ENCODE peak calls at places on chromosomes 6 and 20, in nine cellular contexts. M is SK-N-SH, V is hepatocyte, K is neural progenitor cell, L is HCT116, A is GM23248, R is OCI-LY7, N is GM23338, J is MM.1S. Q is an unnamed sample.

GRCh38 chr20:19992996-19993908 is 23.9 kb upstream of the NAA20 start:
- DNase-seq in A (peak; percentile 90), K (no peak), L (peak; percentile 67), V (peak; percentile 84), J (no peak), R (no peak), M (peak; percentile 51), N (peak; percentile 30), Q (peak; percentile 91)

GRCh38 chr6:42338573-42339218 is 113.0 kb downstream of the TRERF1 start:
- DNase-seq in M (no peak), A (peak; percentile 97), L (peak; percentile 83), V (peak; percentile 30), K (no peak), R (no peak), J (no peak), N (no peak), Q (peak; percentile 98)

GRCh38 chr6:143765422-143766184 is 77.5 kb upstream of the LTV1 start:
- DNase-seq in K (no peak), R (no peak), M (no peak), J (no peak), V (no peak), N (no peak), A (no peak), L (no peak), Q (no peak)

GRCh38 chr6:56708810-56709597 is 66.3 kb upstream of the DST start:
- DNase-seq in M (peak; percentile 39), A (peak; percentile 86), K (peak; percentile 62), R (peak; percentile 54), N (peak; percentile 81), L (peak; percentile 66), J (peak; percentile 72), V (peak; percentile 78), Q (peak; percentile 85)

GRCh38 chr6:145267076-145267867 is 468.0 kb downstream of the EPM2A start:
- DNase-seq in K (no peak), R (no peak), M (no peak), V (peak; percentile 47), J (no peak), L (no peak), A (no peak), N (peak; percentile 7), Q (peak; percentile 60)

GRCh38 chr20:5008743-5009142 is 7.4 kb upstream of the SLC23A2 start:
- DNase-seq in N (no peak), J (no peak), L (no peak), A (peak; percentile 3), K (no peak), V (no peak), R (no peak), M (no peak), Q (peak; percentile 68)

GRCh38 chr6:50007821-50008220 is 14.0 kb downstream of the DEFB110 start:
- DNase-seq in J (no peak), K (no peak), L (no peak), A (peak; percentile 36), R (no peak), N (no peak), M (no peak), V (no peak), Q (peak; percentile 75)

GRCh38 chr6:136039185-136039584 is 187.7 kb downstream of the PDE7B start:
- DNase-seq in R (no peak), J (no peak), V (no peak), A (peak; percentile 16), L (no peak), N (no peak), K (no peak), M (no peak), Q (no peak)

GRCh38 chr6:16239090-16239797 is 857 bp downstream of the GMPR start:
- DNase-seq in J (peak; percentile 23), M (peak; percentile 59), L (no peak), A (peak; percentile 65), N (peak; percentile 48), K (peak; percentile 46), R (no peak), V (peak; percentile 47), Q (peak; percentile 84)

GRCh38 chr6:56765494-56765893 is 122.8 kb upstream of the DST start:
- DNase-seq in A (no peak), L (no peak), K (no peak), M (no peak), N (no peak), J (no peak), V (no peak), R (no peak), Q (no peak)

GRCh38 chr20:46545077-46545826 is 5.2 kb downstream of the OCSTAMP start:
- DNase-seq in M (no peak), K (no peak), R (no peak), A (peak; percentile 15), J (peak; percentile 92), L (no peak), N (no peak), V (no peak), Q (no peak)

GRCh38 chr6:8194499-8194898 is 92.2 kb upstream of the EEF1E1 start:
- DNase-seq in V (no peak), K (peak; percentile 27), A (no peak), L (no peak), N (no peak), J (no peak), M (no peak), R (no peak), Q (no peak)

GRCh38 chr20:45611054-45611453 is 18.5 kb upstream of the WFDC10A start:
- DNase-seq in N (no peak), A (peak; percentile 88), V (no peak), L (peak; percentile 39), R (no peak), M (no peak), J (no peak), K (no peak), Q (peak; percentile 85)

GRCh38 chr20:47102629-47103028 is 208.0 kb downstream of the EYA2 start:
- DNase-seq in N (no peak), M (no peak), A (peak; percentile 45), R (no peak), V (no peak), L (no peak), J (no peak), K (no peak), Q (no peak)

GRCh38 chr6:33205172-33206026 is 944 bp downstream of the HSD17B8 start:
- DNase-seq in V (peak; percentile 55), A (peak; percentile 67), K (peak; percentile 29), R (peak; percentile 54), N (peak; percentile 44), M (peak; percentile 42), L (peak; percentile 55), J (peak; percentile 29), Q (peak; percentile 76)

GRCh38 chr20:38283236-38283635 is 20.7 kb upstream of the BPI start:
- DNase-seq in L (no peak), N (no peak), A (no peak), K (no peak), J (no peak), R (no peak), V (no peak), M (no peak), Q (no peak)

GRCh38 chr6:101845172-101845571 is 451.7 kb downstream of the GRIK2 start:
- DNase-seq in R (no peak), N (no peak), J (peak; percentile 10), A (no peak), M (no peak), L (no peak), V (no peak), K (no peak), Q (no peak)

GRCh38 chr6:33779305-33779704 is 9.6 kb downstream of the LEMD2 start:
- DNase-seq in J (no peak), N (peak; percentile 48), V (no peak), M (peak; percentile 60), A (no peak), L (no peak), R (peak; percentile 15), K (peak; percentile 77), Q (no peak)

DNA sequence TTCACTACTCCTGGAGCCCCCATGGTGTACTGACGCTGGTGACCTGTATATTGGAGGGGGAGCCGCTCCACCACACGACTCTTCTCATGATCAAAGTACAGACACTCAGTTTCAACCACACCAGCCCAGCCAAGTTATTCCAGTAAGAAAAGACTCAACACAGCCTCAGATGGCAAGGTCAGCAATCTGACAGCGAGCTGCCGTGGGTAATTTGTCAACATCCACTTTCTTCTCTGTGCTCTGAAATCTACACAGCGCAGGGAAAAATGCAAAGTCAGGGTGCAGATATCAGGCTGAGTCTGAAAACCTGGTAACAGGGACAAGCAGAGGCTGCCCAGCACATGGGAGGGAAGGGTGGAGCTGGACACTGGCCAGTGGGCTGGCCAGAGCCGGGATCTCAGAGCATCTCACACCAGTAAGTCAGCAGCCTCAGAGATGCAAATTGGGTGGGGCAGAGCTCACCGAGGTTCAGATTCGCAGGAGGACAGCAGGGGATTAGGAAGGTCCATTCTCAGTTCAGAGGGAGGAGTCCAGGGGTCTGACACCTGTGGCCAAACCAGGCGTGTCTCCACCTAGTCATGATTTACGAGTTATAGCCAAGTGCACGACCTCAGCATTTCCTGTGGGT is 44.5 kb upstream of the RPS6KA2 start:
- DNase-seq in A (no peak), L (no peak), M (peak; percentile 69), K (no peak), N (no peak), V (peak; percentile 38), J (peak; percentile 43), R (peak; percentile 7), Q (peak; percentile 6)
- TF ChIP-seq EZH2phosphoT487 in A (no peak), L (no peak), M (no peak), K (no peak), N (no peak), V (no peak), J (no peak), R (no peak), Q (no peak)

GRCh38 chr6:53439556-53439955 is 90.8 kb upstream of the ELOVL5 start:
- DNase-seq in J (no peak), N (no peak), L (no peak), R (no peak), V (no peak), A (peak; percentile 80), M (no peak), K (no peak), Q (peak; percentile 60)
- H3K4me2 ChIP-seq in J (no peak overlapping the region), N (no peak overlapping the region), L (no peak overlapping the region), R (no peak overlapping the region), V (no peak overlapping the region), A (peak overlapping the region; percentile 42), M (no peak overlapping the region), K (no peak overlapping the region), Q (no peak overlapping the region)

DNA sequence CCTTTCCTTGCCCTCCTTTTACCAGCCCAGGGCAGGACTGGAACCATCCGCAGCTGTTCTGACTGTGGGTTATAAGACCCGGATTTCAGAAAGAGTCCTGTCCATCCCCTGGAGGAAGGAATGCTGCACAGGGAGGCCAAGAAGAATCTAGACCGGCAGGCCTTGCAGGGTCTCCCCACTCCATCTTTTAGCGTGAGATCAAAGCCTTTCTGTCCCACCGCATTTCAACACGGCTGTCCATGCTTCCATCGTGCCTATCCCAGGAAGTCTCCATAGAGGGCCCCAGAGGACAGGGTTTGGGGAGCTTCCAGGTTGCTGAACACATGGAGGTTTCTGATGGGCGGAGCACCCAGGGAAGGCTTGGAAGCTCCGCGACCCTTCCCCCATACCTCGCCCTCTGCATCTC is 79.3 kb upstream of the AGPAT4 start:
- DNase-seq in R (no peak), V (peak; percentile 39), N (peak; percentile 94), L (peak; percentile 52), M (peak; percentile 52), K (peak; percentile 70), J (no peak), A (peak; percentile 25), Q (peak; percentile 12)
- H2AFZ ChIP-seq in R (no peak overlapping the region), V (no peak overlapping the region), N (peak overlapping the region; percentile 87), L (peak overlapping the region; percentile 88), M (no peak overlapping the region), K (peak overlapping the region; percentile 90), J (no peak overlapping the region), A (no peak overlapping the region), Q (no peak overlapping the region)

DNA sequence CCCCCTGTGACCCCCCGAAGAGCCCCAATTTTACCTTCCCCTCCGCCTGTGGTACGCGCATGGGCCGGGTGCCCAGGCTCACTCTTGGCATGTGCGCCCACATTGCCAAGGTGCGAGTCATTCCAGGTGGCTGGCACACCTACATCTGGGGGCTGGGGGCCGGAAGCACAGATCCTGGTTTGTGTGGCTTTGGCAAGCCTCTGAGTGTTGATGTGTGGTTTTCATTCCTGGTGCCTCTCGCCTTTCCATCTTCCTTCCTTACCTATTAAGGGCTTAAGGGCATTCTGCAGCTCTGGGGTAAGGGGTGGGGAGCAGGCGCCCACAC is 380 bp upstream of the RNF39 start:
- DNase-seq in L (no peak), N (no peak), A (no peak), K (no peak), V (no peak), M (peak; percentile 10), J (no peak), R (no peak), Q (peak; percentile 89)
- TF ChIP-seq EZH2phosphoT487 in L (no peak), N (no peak), A (no peak), K (no peak), V (no peak), M (no peak), J (no peak), R (no peak), Q (peak; percentile 85)